ENCODE peak calls at places on chromosomes 13 and 19, in seven cellular contexts. Y is aorta, J is dorsolateral prefrontal cortex, O is fibroblast of pulmonary artery, Q is NCI-H524 treated with DMSO at 0.1 percent for 48 hours, R is T1000, F is cardiac fibroblast. G is an unnamed sample.

GRCh38 chr19:16018801-16019551 is 57.3 kb upstream of the TPM4 start:
- DNase-seq in Y (no peak), J (no peak), O (no peak), Q (no peak), R (no peak), F (no peak), G (no peak)

GRCh38 chr13:98325724-98326123 is 148.7 kb upstream of the RNF113B start:
- DNase-seq in Y (no peak), J (no peak), O (no peak), Q (no peak), R (no peak), F (no peak), G (no peak)

GRCh38 chr13:70623260-70623659 is 515.0 kb upstream of the KLHL1 start:
- DNase-seq in Y (no peak), J (no peak), O (peak; percentile 36), Q (no peak), R (no peak), F (peak; percentile 16), G (no peak)

GRCh38 chr13:100269837-100270236 is 180.9 kb downstream of the PCCA start:
- DNase-seq in Y (peak; percentile 87), J (peak; percentile 38), O (peak; percentile 94), Q (no peak), R (no peak), F (peak; percentile 96), G (peak; percentile 66)

GRCh38 chr19:29643361-29643935 is 21.8 kb upstream of the PLEKHF1 start:
- DNase-seq in Y (no peak), J (no peak), O (no peak), Q (no peak), R (no peak), F (no peak), G (no peak)

GRCh38 chr19:39406656-39407393 is at the start of gene ZFP36:
- DNase-seq in Y (peak; percentile 93), J (peak; percentile 68), O (peak; percentile 93), Q (no peak), R (peak; percentile 92), F (peak; percentile 95), G (peak; percentile 80)

GRCh38 chr13:70568571-70568970 is 460.3 kb upstream of the KLHL1 start:
- DNase-seq in Y (no peak), J (no peak), O (peak; percentile 64), Q (no peak), R (no peak), F (peak; percentile 51), G (peak; percentile 47)

GRCh38 chr19:29834991-29835390 is 23.2 kb downstream of the CCNE1 start:
- DNase-seq in Y (no peak), J (no peak), O (no peak), Q (no peak), R (no peak), F (no peak), G (no peak)

GRCh38 chr19:48290341-48290922 is 20.6 kb downstream of the ZNF114 start:
- DNase-seq in Y (peak; percentile 62), J (no peak), O (peak; percentile 29), Q (no peak), R (peak; percentile 15), F (peak; percentile 36), G (peak; percentile 53)

GRCh38 chr13:91241249-91241648 is 106.2 kb upstream of the MIR17HG start:
- DNase-seq in Y (no peak), J (no peak), O (no peak), Q (no peak), R (no peak), F (no peak), G (no peak)

GRCh38 chr19:48842744-48843162 is 6.5 kb upstream of the HSD17B14 start:
- DNase-seq in Y (no peak), J (no peak), O (peak; percentile 71), Q (no peak), R (no peak), F (peak; percentile 68), G (peak; percentile 34)

GRCh38 chr13:98048263-98048662 is 94.6 kb upstream of the FARP1 start:
- DNase-seq in Y (no peak), J (no peak), O (no peak), Q (no peak), R (no peak), F (no peak), G (no peak)

GRCh38 chr19:1882089-1882785 is 3.1 kb downstream of the ABHD17A start:
- DNase-seq in Y (no peak), J (no peak), O (no peak), Q (no peak), R (no peak), F (no peak), G (no peak)

GRCh38 chr13:80171096-80171495 is 169.8 kb downstream of the SPRY2 start:
- DNase-seq in Y (no peak), J (no peak), O (no peak), Q (no peak), R (no peak), F (no peak), G (no peak)

GRCh38 chr19:47615230-47615629 is 6.3 kb downstream of the BICRA start:
- DNase-seq in Y (no peak), J (no peak), O (no peak), Q (no peak), R (no peak), F (no peak), G (no peak)

GRCh38 chr13:99339736-99340392 is 32.7 kb upstream of the GPR183 start:
- DNase-seq in Y (no peak), J (no peak), O (peak; percentile 58), Q (no peak), R (no peak), F (peak; percentile 54), G (no peak)

GRCh38 chr13:113458218-113459065 is 5.2 kb upstream of the ADPRHL1 start:
- DNase-seq in Y (no peak), J (no peak), O (peak; percentile 20), Q (no peak), R (no peak), F (peak; percentile 29), G (peak; percentile 39)

GRCh38 chr19:53898680-53899341 is 10.3 kb upstream of the CACNG7 start:
- DNase-seq in Y (no peak), J (no peak), O (no peak), Q (no peak), R (no peak), F (no peak), G (no peak)

GRCh38 chr19:13095393-13095784 is 7.3 kb downstream of the LYL1 start:
- DNase-seq in Y (peak; percentile 65), J (no peak), O (no peak), Q (no peak), R (no peak), F (no peak), G (no peak)

GRCh38 chr19:7410946-7411345 is 62.2 kb downstream of the ARHGEF18 start:
- DNase-seq in Y (no peak), J (no peak), O (no peak), Q (no peak), R (no peak), F (no peak), G (no peak)

GRCh38 chr13:100828226-100828625 is 153.6 kb upstream of the TMTC4 start:
- DNase-seq in Y (no peak), J (no peak), O (no peak), Q (peak; percentile 9), R (no peak), F (no peak), G (no peak)

GRCh38 chr13:79781829-79782540 is 301.0 kb downstream of the NDFIP2 start:
- DNase-seq in Y (no peak), J (no peak), O (no peak), Q (no peak), R (no peak), F (no peak), G (no peak)

GRCh38 chr19:44647144-44647543 is 3.4 kb downstream of the PVR start:
- DNase-seq in Y (peak; percentile 52), J (no peak), O (no peak), Q (no peak), R (no peak), F (no peak), G (no peak)

GRCh38 chr19:51798127-51798526 is 3.2 kb downstream of the FPR3 start:
- DNase-seq in Y (no peak), J (no peak), O (no peak), Q (no peak), R (no peak), F (no peak), G (no peak)

GRCh38 chr19:23440207-23440606 is 44.9 kb upstream of the ZNF91 start:
- DNase-seq in Y (no peak), J (no peak), O (no peak), Q (no peak), R (no peak), F (no peak), G (no peak)

GRCh38 chr13:50203256-50204083 is 188.2 kb downstream of the KCNRG start:
- DNase-seq in Y (no peak), J (no peak), O (no peak), Q (peak; percentile 2), R (no peak), F (no peak), G (no peak)

GRCh38 chr13:94968040-94968756 is 255.9 kb upstream of the SOX21 start:
- DNase-seq in Y (no peak), J (peak; percentile 31), O (no peak), Q (no peak), R (peak; percentile 23), F (peak; percentile 14), G (no peak)

GRCh38 chr19:31127132-31127967 is 221.9 kb downstream of the TSHZ3 start:
- DNase-seq in Y (peak; percentile 66), J (no peak), O (peak; percentile 65), Q (no peak), R (peak; percentile 75), F (peak; percentile 63), G (peak; percentile 97)

GRCh38 chr19:35459414-35460082 is 11.5 kb downstream of the FFAR2 start:
- DNase-seq in Y (no peak), J (no peak), O (peak; percentile 41), Q (no peak), R (no peak), F (peak; percentile 87), G (no peak)

GRCh38 chr19:18590273-18591272 is 2.0 kb downstream of the REX1BD start:
- DNase-seq in Y (peak; percentile 67), J (peak; percentile 75), O (peak; percentile 61), Q (no peak), R (peak; percentile 64), F (peak; percentile 66), G (peak; percentile 56)

GRCh38 chr19:51478381-51479285 is at the start of gene CEACAM18:
- DNase-seq in Y (no peak), J (no peak), O (no peak), Q (no peak), R (no peak), F (no peak), G (no peak)

GRCh38 chr19:3852614-3853254 is 16.1 kb downstream of the ZFR2 start:
- DNase-seq in Y (no peak), J (no peak), O (peak; percentile 82), Q (no peak), R (peak; percentile 75), F (peak; percentile 79), G (peak; percentile 66)

GRCh38 chr19:10191347-10191746 is 3.4 kb downstream of the DNMT1 start:
- DNase-seq in Y (peak; percentile 50), J (no peak), O (peak; percentile 70), Q (no peak), R (no peak), F (peak; percentile 91), G (peak; percentile 36)

GRCh38 chr13:45782327-45783045 is 69.1 kb downstream of the SIAH3 start:
- DNase-seq in Y (no peak), J (no peak), O (no peak), Q (no peak), R (no peak), F (no peak), G (no peak)